ENCODE peak calls at places on chromosome 6, in five cellular contexts. Y, H, V, G and K are unnamed samples.

GRCh38 chr6:142885182-142885867 is 59.7 kb downstream of the HIVEP2 start:
- DNase-seq in Y (no peak), H (peak; percentile 89), V (no peak), G (peak; percentile 55), K (peak; percentile 63)

GRCh38 chr6:44285552-44286284 is 15.5 kb downstream of the TMEM151B start:
- DNase-seq in Y (peak; percentile 15), H (no peak), V (no peak), G (peak; percentile 71), K (no peak)

GRCh38 chr6:9831783-9832182 is 583.1 kb downstream of the TFAP2A start:
- DNase-seq in Y (no peak), H (no peak), V (no peak), G (no peak), K (no peak)

GRCh38 chr6:111871725-111872520 is 1.3 kb downstream of the FYN start:
- DNase-seq in Y (peak; percentile 55), H (no peak), V (peak; percentile 63), G (no peak), K (no peak)

GRCh38 chr6:20202070-20202658 is 10.1 kb downstream of the MBOAT1 start:
- DNase-seq in Y (no peak), H (peak; percentile 57), V (peak; percentile 26), G (no peak), K (peak; percentile 55)

GRCh38 chr6:34792605-34793500 is 970 bp downstream of the BLTP3A start:
- DNase-seq in Y (no peak), H (no peak), V (peak; percentile 46), G (peak; percentile 46), K (peak; percentile 24)

GRCh38 chr6:107943626-107944439 is 14.2 kb downstream of the SEC63 start:
- DNase-seq in Y (no peak), H (no peak), V (no peak), G (no peak), K (no peak)

GRCh38 chr6:45436544-45437440 is 59.1 kb upstream of the SUPT3H start:
- DNase-seq in Y (no peak), H (peak; percentile 7), V (no peak), G (no peak), K (no peak)

GRCh38 chr6:138800377-138801150 is 4.7 kb downstream of the ECT2L start:
- DNase-seq in Y (no peak), H (no peak), V (no peak), G (peak; percentile 43), K (no peak)

GRCh38 chr6:46967950-46968349 is 46.2 kb upstream of the ADGRF5 start:
- DNase-seq in Y (no peak), H (no peak), V (no peak), G (no peak), K (no peak)

GRCh38 chr6:110363748-110364147 is 5.6 kb upstream of the METTL24 start:
- DNase-seq in Y (no peak), H (no peak), V (no peak), G (no peak), K (no peak)

GRCh38 chr6:131755597-131755996 is 44.8 kb upstream of the CTAGE9 start:
- DNase-seq in Y (no peak), H (no peak), V (no peak), G (no peak), K (no peak)

GRCh38 chr6:149493697-149494334 is 9.0 kb upstream of the ZC3H12D start:
- DNase-seq in Y (no peak), H (no peak), V (no peak), G (no peak), K (no peak)

GRCh38 chr6:32852844-32853540 is 512 bp downstream of the TAP1 start:
- DNase-seq in Y (peak; percentile 62), H (no peak), V (peak; percentile 50), G (no peak), K (no peak)